ENCODE peak calls at places on chromosome 5, in five cellular contexts. G, Y, N, M and T are unnamed samples.
A peak's percentile ranks its signal among the peaks of the same experiment; 100 is the strongest.

GRCh38 chr5:139295692-139296091 is 2.2 kb downstream of the MATR3 start:
- DNase-seq in Y (no peak), N (no peak), G (no peak), M (no peak), T (no peak)

GRCh38 chr5:86665984-86666760 is 48.4 kb downstream of the COX7C start:
- DNase-seq in G (no peak), Y (no peak), M (no peak), N (no peak), T (no peak)

GRCh38 chr5:67089200-67089725 is 107.3 kb downstream of the CD180 start:
- DNase-seq in G (no peak), M (no peak), Y (no peak), N (no peak), T (no peak)

GRCh38 chr5:145718956-145719355 is 116.2 kb downstream of the PRELID2 start:
- DNase-seq in G (no peak), Y (peak; percentile 22), M (peak; percentile 54), N (no peak), T (no peak)

GRCh38 chr5:168162464-168162863 is 129.0 kb upstream of the WWC1 start:
- DNase-seq in M (peak; percentile 34), G (no peak), N (no peak), Y (no peak), T (no peak)

GRCh38 chr5:111411321-111411720 is 101.0 kb downstream of the STARD4 start:
- DNase-seq in Y (no peak), G (no peak), M (no peak), N (no peak), T (no peak)

GRCh38 chr5:95927927-95928723 is 33.5 kb downstream of the ELL2 start:
- DNase-seq in M (no peak), Y (no peak), G (no peak), N (no peak), T (no peak)

GRCh38 chr5:176133289-176133870 is 104.8 kb upstream of the SIMC1 start:
- DNase-seq in Y (no peak), N (no peak), G (no peak), M (no peak), T (no peak)

GRCh38 chr5:16889203-16889971 is 46.7 kb downstream of the MYO10 start:
- DNase-seq in Y (no peak), M (no peak), G (no peak), N (no peak), T (no peak)

GRCh38 chr5:4208537-4208936 is 612.9 kb downstream of the IRX1 start:
- DNase-seq in N (no peak), G (no peak), M (no peak), Y (no peak), T (no peak)

GRCh38 chr5:154179846-154180710 is 10.5 kb upstream of the GALNT10 start:
- DNase-seq in N (peak; percentile 22), M (peak; percentile 76), G (no peak), Y (peak; percentile 60), T (no peak)

GRCh38 chr5:72074238-72074637 is 33.0 kb upstream of the MAP1B start:
- DNase-seq in N (no peak), G (no peak), M (no peak), Y (no peak), T (no peak)

GRCh38 chr5:9201011-9201410 is 344.9 kb downstream of the SEMA5A start:
- DNase-seq in G (no peak), M (no peak), Y (no peak), N (no peak), T (no peak)

GRCh38 chr5:53476019-53476418 is 4.4 kb upstream of the FST start:
- DNase-seq in Y (no peak), M (no peak), N (no peak), G (no peak), T (no peak)

GRCh38 chr5:76953551-76954382 is 922 bp downstream of the CRHBP start:
- DNase-seq in N (peak; percentile 40), Y (no peak), G (peak; percentile 12), M (peak; percentile 22), T (no peak)

GRCh38 chr5:124519396-124519795 is 227.0 kb downstream of the ZNF608 start:
- DNase-seq in N (no peak), G (no peak), Y (no peak), M (peak; percentile 41), T (no peak)

GRCh38 chr5:76811214-76811613 is 7.6 kb upstream of the F2RL1 start:
- DNase-seq in G (no peak), N (no peak), M (no peak), Y (no peak), T (no peak)

GRCh38 chr5:34571380-34572041 is 84.6 kb upstream of the RAI14 start:
- DNase-seq in Y (no peak), M (no peak), G (no peak), N (no peak), T (no peak)

GRCh38 chr5:32390819-32391591 is 53.5 kb downstream of the ZFR start:
- DNase-seq in G (no peak), Y (peak; percentile 74), M (peak; percentile 59), N (no peak), T (no peak)

GRCh38 chr5:68710514-68710913 is 383.3 kb upstream of the SLC30A5 start:
- DNase-seq in N (no peak), Y (no peak), G (no peak), M (no peak), T (no peak)

GRCh38 chr5:137215780-137216179 is 283.3 kb downstream of the SPOCK1 start:
- DNase-seq in G (no peak), N (no peak), M (no peak), Y (peak; percentile 82), T (no peak)

GRCh38 chr5:150163547-150164059 is 3.0 kb upstream of the CDX1 start:
- DNase-seq in M (no peak), Y (no peak), N (no peak), G (peak; percentile 80), T (peak; percentile 68)

GRCh38 chr5:99058466-99058865 is 129.7 kb upstream of the CHD1 start:
- DNase-seq in M (no peak), N (no peak), G (no peak), Y (no peak), T (no peak)

GRCh38 chr5:172002310-172002709 is 4.1 kb downstream of the FBXW11 start:
- DNase-seq in G (no peak), N (no peak), Y (peak; percentile 38), M (no peak), T (no peak)

GRCh38 chr5:14108170-14108996 is 34.8 kb upstream of the TRIO start:
- DNase-seq in M (peak; percentile 83), Y (peak; percentile 54), N (peak; percentile 54), G (peak; percentile 23), T (peak; percentile 89)

GRCh38 chr5:101611039-101611438 is 685.0 kb downstream of the SLCO4C1 start:
- DNase-seq in M (peak; percentile 5), G (no peak), Y (no peak), N (no peak), T (no peak)

GRCh38 chr5:144177548-144177947 is 6.9 kb downstream of the KCTD16 start:
- DNase-seq in N (no peak), G (no peak), Y (no peak), M (no peak), T (no peak)

DNA sequence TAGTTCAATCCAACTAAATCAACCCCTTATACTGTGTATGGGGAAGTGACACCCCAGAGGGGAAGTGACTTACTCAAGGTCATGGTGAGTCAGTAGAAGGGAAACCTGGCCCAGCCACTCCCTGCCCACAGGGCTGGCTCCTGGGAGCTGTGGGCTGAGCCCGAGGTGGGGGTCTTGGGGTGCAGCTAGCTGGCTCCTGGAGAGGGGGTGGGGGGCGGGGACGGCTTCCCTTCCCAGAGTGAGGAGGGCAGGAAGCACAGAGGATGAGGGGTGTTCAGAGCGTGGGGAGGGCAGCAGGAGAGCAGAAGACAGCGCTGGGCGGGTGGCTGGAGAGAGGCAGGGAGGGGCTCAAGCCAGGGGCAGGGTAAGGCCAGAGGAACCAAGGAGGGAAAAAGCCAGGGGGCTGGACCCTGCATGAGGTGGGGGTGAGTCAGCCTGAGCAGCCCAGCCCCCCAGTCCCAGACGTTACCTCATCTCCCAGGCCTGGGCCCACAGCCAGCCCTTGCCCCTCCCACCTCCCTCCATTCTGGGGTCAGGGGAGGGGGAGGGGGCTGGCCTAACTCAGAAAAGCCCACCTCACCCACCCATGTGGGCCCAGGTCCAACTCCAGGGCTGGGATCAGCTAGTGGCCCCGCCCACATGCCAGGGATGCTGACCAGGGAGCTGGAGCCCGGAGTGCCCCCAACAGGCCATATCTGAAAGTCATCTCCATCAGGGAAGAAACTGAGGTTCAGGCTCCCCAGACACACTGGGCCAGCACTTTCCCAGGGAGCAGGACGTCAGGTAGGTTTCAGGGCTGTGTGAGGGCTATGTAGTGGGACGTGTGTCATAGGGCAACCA is 2.8 kb downstream of the PDLIM7 start:
- DNase-seq in Y (peak; percentile 47), N (no peak), M (peak; percentile 84), G (peak; percentile 65), T (no peak)
- TF ChIP-seq CTCF in Y (peak; percentile 48), N (no peak), M (peak; percentile 31), G (peak; percentile 22), T (no peak)

DNA sequence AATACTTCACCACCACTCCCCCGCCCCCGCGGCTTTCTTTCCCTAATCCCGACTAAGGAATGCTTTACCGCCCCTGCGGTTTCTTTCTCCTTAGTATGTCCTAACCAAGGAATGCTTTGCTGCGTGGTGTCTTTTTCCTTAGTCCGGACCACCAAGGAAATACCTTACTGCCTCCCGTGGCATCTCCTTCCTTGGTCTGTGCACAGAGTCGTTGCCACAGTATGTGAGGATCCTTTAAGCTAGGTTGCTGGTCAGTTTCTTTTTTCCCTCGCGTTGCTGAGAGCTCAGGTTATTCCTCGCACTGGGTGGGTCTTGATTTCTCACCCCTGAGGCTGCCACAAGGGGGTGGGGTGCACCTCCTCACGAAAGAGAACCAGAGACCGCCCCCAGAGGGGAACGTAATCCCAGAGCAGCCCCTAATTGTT is 309.4 kb downstream of the NR3C1 start:
- DNase-seq in G (no peak), N (peak; percentile 37), Y (no peak), M (peak; percentile 29), T (no peak)
- TF ChIP-seq CTCF in G (no peak), N (no peak), Y (no peak), M (peak; percentile 25), T (no peak)

GRCh38 chr5:179143446-179143845 is 83.3 kb downstream of the ZNF354C start:
- DNase-seq in G (no peak), Y (peak; percentile 32), N (no peak), M (peak; percentile 52), T (no peak)
- TF ChIP-seq CTCF in G (no peak), Y (no peak), N (no peak), M (peak; percentile 15), T (no peak)

DNA sequence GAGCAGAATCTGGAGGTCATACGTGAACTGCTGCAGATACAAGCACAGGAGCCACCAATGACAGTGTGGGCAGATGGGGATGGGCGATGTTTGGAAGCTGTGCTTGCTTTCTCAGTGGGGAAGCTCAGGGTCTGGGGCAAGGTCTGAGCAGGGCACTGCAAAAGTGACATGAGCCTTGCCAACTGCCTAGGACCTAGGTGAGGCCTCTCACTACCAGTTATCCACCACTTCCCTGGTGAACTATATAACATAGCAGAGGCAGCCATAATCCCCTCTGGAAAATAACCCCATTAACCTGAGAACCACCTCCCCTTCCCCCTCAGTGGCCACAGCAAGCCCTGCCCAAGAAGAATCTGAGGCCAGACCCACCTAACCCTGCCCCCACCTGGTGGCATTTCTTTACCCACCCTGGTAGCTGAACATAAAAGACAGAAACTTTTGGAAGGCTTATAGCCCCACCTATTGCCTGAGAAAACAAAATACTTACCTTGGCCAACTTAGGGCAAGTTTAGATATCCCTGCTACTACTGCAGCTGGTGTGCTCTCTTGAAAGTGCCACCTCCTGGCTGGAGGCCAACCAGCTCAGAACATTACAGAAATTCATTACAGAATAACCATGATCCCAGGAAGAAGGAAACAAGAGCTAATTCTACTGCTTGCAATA is 18.8 kb upstream of the SPEF2 start:
- DNase-seq in M (peak; percentile 8), Y (peak; percentile 62), N (no peak), G (no peak), T (no peak)
- TF ChIP-seq CTCF in M (peak; percentile 35), Y (peak; percentile 79), N (no peak), G (no peak), T (no peak)